ENCODE peak calls at places on chromosome 3, in six cellular contexts. G is tibial nerve, A is fibroblast of lung, N is left ventricle myocardium inferior, L is K562, Y is adrenal gland. C is an unnamed sample.

GRCh38 chr3:3800685-3801509 is 1.7 kb downstream of the LRRN1 start:
- DNase-seq in G (no peak), A (peak; percentile 29), N (peak; percentile 22), L (no peak), Y (no peak), C (no peak)

GRCh38 chr3:176814252-176814651 is 383.0 kb downstream of the TBL1XR1 start:
- DNase-seq in G (peak; percentile 17), A (peak; percentile 54), N (peak; percentile 38), L (peak; percentile 9), Y (peak; percentile 41), C (peak; percentile 33)

GRCh38 chr3:13747627-13748026 is 132.2 kb downstream of the WNT7A start:
- DNase-seq in G (no peak), A (no peak), N (no peak), L (no peak), Y (no peak), C (no peak)

GRCh38 chr3:154422694-154423093 is 7.3 kb downstream of the GPR149 start:
- DNase-seq in G (no peak), A (no peak), N (no peak), L (no peak), Y (no peak), C (no peak)

GRCh38 chr3:72065236-72065635 is 280.3 kb upstream of the PROK2 start:
- DNase-seq in G (no peak), A (no peak), N (no peak), L (no peak), Y (no peak), C (no peak)

GRCh38 chr3:60048447-60048848 is 998.6 kb upstream of the CFAP20DC start:
- DNase-seq in G (no peak), A (no peak), N (no peak), L (no peak), Y (no peak), C (no peak)

GRCh38 chr3:156685752-156686151 is 11.4 kb downstream of the TIPARP start:
- DNase-seq in G (no peak), A (no peak), N (no peak), L (no peak), Y (no peak), C (no peak)

GRCh38 chr3:184261270-184262165 is at the start of gene CAMK2N2:
- DNase-seq in G (no peak), A (peak; percentile 60), N (peak; percentile 46), L (peak; percentile 92), Y (peak; percentile 77), C (peak; percentile 90)

GRCh38 chr3:49006591-49007067 is 562 bp upstream of the WDR6 start:
- DNase-seq in G (no peak), A (peak; percentile 60), N (peak; percentile 50), L (no peak), Y (peak; percentile 59), C (no peak)

GRCh38 chr3:30112904-30113484 is 493.4 kb upstream of the TGFBR2 start:
- DNase-seq in G (no peak), A (peak; percentile 45), N (no peak), L (no peak), Y (no peak), C (no peak)

GRCh38 chr3:102096066-102096465 is 246.8 kb downstream of the NFKBIZ start:
- DNase-seq in G (no peak), A (no peak), N (no peak), L (no peak), Y (no peak), C (no peak)

GRCh38 chr3:22392286-22392685 is 641.3 kb upstream of the ZNF385D start:
- DNase-seq in G (no peak), A (no peak), N (no peak), L (no peak), Y (no peak), C (no peak)

GRCh38 chr3:65560133-65560532 is 478.6 kb downstream of the MAGI1 start:
- DNase-seq in G (no peak), A (no peak), N (no peak), L (no peak), Y (no peak), C (no peak)

GRCh38 chr3:149934524-149934923 is 36.2 kb downstream of the PFN2 start:
- DNase-seq in G (no peak), A (peak; percentile 59), N (peak; percentile 33), L (no peak), Y (peak; percentile 77), C (no peak)

GRCh38 chr3:152745677-152746076 is 89.3 kb upstream of the P2RY1 start:
- DNase-seq in G (no peak), A (no peak), N (no peak), L (no peak), Y (no peak), C (no peak)

GRCh38 chr3:160143482-160143881 is 81.7 kb upstream of the C3orf80 start:
- DNase-seq in G (no peak), A (no peak), N (no peak), L (no peak), Y (no peak), C (no peak)

DNA sequence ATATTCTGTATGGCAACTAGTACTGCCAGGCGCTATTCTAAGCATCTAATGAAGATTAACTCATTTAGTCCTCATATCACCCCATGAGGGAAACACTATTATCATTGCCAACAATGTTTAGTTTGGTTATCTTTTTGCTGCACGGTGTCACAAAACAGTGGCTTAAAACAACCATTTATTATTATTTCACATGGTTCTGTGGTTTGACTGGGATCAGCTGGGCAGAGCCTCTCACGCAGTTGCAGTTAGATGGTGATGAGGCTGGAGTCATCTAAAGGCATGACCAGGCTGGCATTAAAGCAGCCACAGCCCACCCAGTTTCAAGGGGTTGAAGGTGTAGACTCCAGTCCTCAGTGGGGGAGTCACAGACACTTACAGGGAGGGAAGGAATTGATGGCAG is 32.8 kb upstream of the RASA2 start:
- DNase-seq in G (no peak), A (no peak), N (no peak), L (no peak), Y (no peak), C (no peak)
- H3K4me3 ChIP-seq in G (no peak overlapping the region), A (no peak overlapping the region), N (no peak overlapping the region), L (no peak overlapping the region), Y (no peak overlapping the region), C (no peak overlapping the region)

GRCh38 chr3:178990293-178990692 is 81.3 kb downstream of the ZMAT3 start:
- DNase-seq in G (no peak), A (no peak), N (no peak), L (no peak), Y (no peak), C (no peak)

GRCh38 chr3:178986456-178986855 is 85.2 kb downstream of the ZMAT3 start:
- DNase-seq in G (no peak), A (no peak), N (no peak), L (no peak), Y (no peak), C (no peak)

GRCh38 chr3:178987745-178988144 is 83.9 kb downstream of the ZMAT3 start:
- DNase-seq in G (no peak), A (no peak), N (no peak), L (no peak), Y (no peak), C (no peak)

GRCh38 chr3:178989821-178990220 is 81.8 kb downstream of the ZMAT3 start:
- DNase-seq in G (no peak), A (no peak), N (no peak), L (no peak), Y (no peak), C (no peak)
- H3K9me3 ChIP-seq in G (no peaks in the 10 kb centered on the region), A (no peaks in the 10 kb centered on the region), N (peaks cover 53% of the 10 kb centered on the region), L (peaks cover 5% of the 10 kb centered on the region), Y (no peaks in the 10 kb centered on the region), C (peaks cover 28% of the 10 kb centered on the region)

GRCh38 chr3:47432673-47433072 is 43.1 kb downstream of the SCAP start:
- DNase-seq in G (no peak), A (no peak), N (no peak), L (no peak), Y (no peak), C (no peak)
- H3K27me3 ChIP-seq in G (no peaks in the 10 kb centered on the region), A (no peaks in the 10 kb centered on the region), N (no peaks in the 10 kb centered on the region), L (no peaks in the 10 kb centered on the region), Y (no peaks in the 10 kb centered on the region), C (no peaks in the 10 kb centered on the region)

DNA sequence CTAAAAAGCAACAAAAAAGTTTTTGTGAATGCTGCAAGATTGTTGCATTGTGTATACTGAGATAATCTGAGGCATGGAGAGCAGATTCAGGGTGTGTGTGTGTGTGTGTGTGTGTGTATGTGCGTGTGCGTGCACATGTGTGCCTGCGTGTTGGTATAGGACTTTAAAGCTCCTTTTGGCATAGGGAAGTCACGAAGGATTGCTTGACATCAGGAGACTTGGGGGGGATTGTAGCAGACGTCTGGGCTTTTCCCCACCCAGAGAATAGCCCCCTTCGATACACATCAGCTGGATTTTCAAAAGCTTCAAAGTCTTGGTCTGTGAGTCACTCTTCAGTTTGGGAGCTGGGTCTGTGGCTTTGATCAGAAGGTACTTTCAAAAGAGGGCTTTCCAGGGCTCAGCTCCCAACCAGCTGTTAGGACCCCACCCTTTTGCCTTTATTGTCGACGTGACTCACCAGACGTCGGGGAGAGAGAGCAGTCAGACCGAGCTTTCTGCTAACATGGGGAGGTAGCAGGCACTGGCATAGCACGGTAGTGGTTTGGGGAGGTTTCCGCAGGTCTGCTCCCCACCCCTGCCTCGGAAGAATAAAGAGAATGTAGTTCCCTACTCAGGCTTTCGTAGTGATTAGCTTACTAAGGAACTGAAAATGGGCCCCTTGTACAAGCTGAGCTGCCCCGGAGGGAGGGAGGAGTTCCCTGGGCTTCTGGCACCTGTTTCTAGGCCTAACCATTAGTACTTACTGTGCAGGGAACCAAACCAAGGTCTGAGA is 4.7 kb downstream of the BHLHE40 start:
- DNase-seq in G (no peak), A (peak; percentile 98), N (no peak), L (peak; percentile 54), Y (peak; percentile 55), C (peak; percentile 72)
- H3K4me3 ChIP-seq in G (peak overlapping the region; percentile 8), A (peak overlapping the region; percentile 10), N (peak overlapping the region; percentile 98), L (peak overlapping the region; percentile 86), Y (no peak overlapping the region), C (no peak overlapping the region)

GRCh38 chr3:1531981-1532380 is 439.2 kb downstream of the CNTN6 start:
- DNase-seq in G (no peak), A (no peak), N (no peak), L (no peak), Y (no peak), C (no peak)

GRCh38 chr3:1532935-1533606 is 440.2 kb downstream of the CNTN6 start:
- DNase-seq in G (no peak), A (no peak), N (no peak), L (no peak), Y (no peak), C (no peak)

GRCh38 chr3:1527780-1528179 is 435.0 kb downstream of the CNTN6 start:
- DNase-seq in G (no peak), A (no peak), N (no peak), L (no peak), Y (no peak), C (no peak)

GRCh38 chr3:1529666-1530065 is 436.8 kb downstream of the CNTN6 start:
- DNase-seq in G (no peak), A (no peak), N (no peak), L (no peak), Y (no peak), C (no peak)

GRCh38 chr3:1528621-1529020 is 435.8 kb downstream of the CNTN6 start:
- DNase-seq in G (no peak), A (no peak), N (no peak), L (no peak), Y (no peak), C (no peak)
- H3K9me3 ChIP-seq in G (no peaks in the 10 kb centered on the region), A (no peaks in the 10 kb centered on the region), N (no peaks in the 10 kb centered on the region), L (no peaks in the 10 kb centered on the region), Y (no peaks in the 10 kb centered on the region), C (no peaks in the 10 kb centered on the region)

C was measured in MG63.